ENCODE peak calls at places on chromosomes 11 and 22, in ten cellular contexts. X is PC-3; W is foreskin melanocyte; S is stimulated activated CD4-positive, alpha-beta T cell treated with anti-CD3 and anti-CD28 coated beads, Interleukin-2, amount 100 ng/mL, for 48 hours; J is iPS-NIHi11; N is EL; T is sigmoid colon; U is stimulated activated effector memory CD8-positive, alpha-beta T cell treated with anti-CD3 and anti-CD28 coated beads, Interleukin-12 subunit alpha, Interleukin-12 subunit beta, amount 100 ng/mL, for 72 hours; Q is lower lobe of right lung; Z is osteocyte. D is an unnamed sample.

GRCh38 chr22:17587631-17588030 is 24.3 kb downstream of the SLC25A18 start:
- DNase-seq in Q (no peak), U (no peak), T (no peak), J (no peak), Z (no peak), N (no peak), S (no peak), X (no peak), W (no peak), D (peak; percentile 53)

GRCh38 chr22:24482586-24482985 is 12.5 kb upstream of the UPB1 start:
- DNase-seq in S (no peak), U (no peak), J (no peak), T (no peak), W (no peak), Q (no peak), Z (no peak), X (peak; percentile 18), N (peak; percentile 77), D (no peak)

GRCh38 chr11:71192629-71193028 is 59.7 kb downstream of the SHANK2 start:
- DNase-seq in N (no peak), Q (no peak), T (no peak), J (no peak), W (no peak), X (no peak), Z (no peak), S (no peak), U (no peak), D (no peak)

GRCh38 chr11:77115181-77115611 is 12.6 kb downstream of the OMP start:
- DNase-seq in Z (no peak), J (peak; percentile 85), X (peak; percentile 25), N (no peak), T (no peak), U (no peak), Q (no peak), S (no peak), W (no peak), D (no peak)

GRCh38 chr22:47225931-47226633 is 463.6 kb downstream of the TBC1D22A start:
- DNase-seq in T (peak; percentile 45), S (no peak), Q (no peak), N (no peak), W (no peak), Z (peak; percentile 77), U (peak; percentile 36), X (no peak), J (no peak), D (no peak)

GRCh38 chr22:40733919-40734318 is 54.6 kb downstream of the MCHR1 start:
- DNase-seq in S (no peak), N (no peak), T (no peak), Q (no peak), U (no peak), Z (no peak), W (no peak), J (no peak), X (no peak), D (no peak)

GRCh38 chr11:68036717-68037239 is 2.0 kb upstream of the TCIRG1 start:
- DNase-seq in X (no peak), W (no peak), N (no peak), Q (peak; percentile 93), S (no peak), U (peak; percentile 77), Z (no peak), T (peak; percentile 89), J (no peak), D (no peak)

GRCh38 chr11:32594272-32594671 is 10.6 kb downstream of the EIF3M start:
- DNase-seq in N (no peak), S (no peak), U (no peak), T (no peak), X (no peak), J (no peak), W (no peak), Q (no peak), Z (no peak), D (no peak)

GRCh38 chr11:126346586-126346940 is 8.9 kb upstream of the ST3GAL4 start:
- DNase-seq in Q (no peak), X (no peak), N (no peak), W (no peak), U (no peak), S (no peak), Z (no peak), J (no peak), T (no peak), D (no peak)

GRCh38 chr22:46355369-46355995 is 20.0 kb downstream of the TRMU start:
- DNase-seq in N (peak; percentile 59), U (peak; percentile 77), X (peak; percentile 67), J (peak; percentile 95), Q (peak; percentile 74), W (peak; percentile 32), Z (peak; percentile 92), T (no peak), S (peak; percentile 58), D (peak; percentile 83)

GRCh38 chr22:18110194-18110943 is at the start of gene TUBA8:
- DNase-seq in W (peak; percentile 21), S (no peak), X (peak; percentile 27), T (no peak), U (peak; percentile 55), Z (no peak), N (peak; percentile 56), Q (no peak), J (peak; percentile 83), D (peak; percentile 44)

GRCh38 chr11:43557553-43558031 is 122.9 kb upstream of the HSD17B12 start:
- DNase-seq in Q (no peak), W (no peak), U (no peak), T (no peak), Z (no peak), N (no peak), X (peak; percentile 21), J (no peak), S (no peak), D (no peak)

GRCh38 chr11:105344938-105345337 is 205.4 kb upstream of the CARD18 start:
- DNase-seq in N (no peak), S (no peak), T (no peak), J (no peak), Z (no peak), U (no peak), Q (no peak), X (peak; percentile 13), W (no peak), D (no peak)

GRCh38 chr11:27234043-27234668 is 128.9 kb downstream of the CCDC34 start:
- DNase-seq in T (peak; percentile 75), U (no peak), Z (no peak), S (no peak), W (no peak), N (peak; percentile 89), Q (no peak), X (peak; percentile 56), J (no peak), D (peak; percentile 63)

GRCh38 chr22:34476762-34477161 is 556.5 kb upstream of the LARGE1 start:
- DNase-seq in S (no peak), Z (no peak), W (no peak), J (no peak), X (no peak), N (no peak), T (no peak), U (no peak), Q (no peak), D (no peak)

GRCh38 chr11:8222820-8223512 is 40.7 kb downstream of the LMO1 start:
- DNase-seq in Z (no peak), Q (peak; percentile 19), T (no peak), N (no peak), S (no peak), U (peak; percentile 59), W (no peak), J (no peak), X (no peak), D (no peak)

D was measured in WERI-Rb-1.